ENCODE peak calls at places on chromosomes 6 and 20, in five cellular contexts. R is sigmoid colon, P is stomach, D is K562, C is transverse colon. Q is an unnamed sample.

GRCh38 chr6:25342784-25343183 is 63.6 kb downstream of the CARMIL1 start:
- DNase-seq in R (no peak), P (no peak), D (no peak), C (no peak), Q (no peak)

GRCh38 chr20:3433720-3434119 is 26.3 kb upstream of the DNAAF9 start:
- DNase-seq in R (no peak), P (no peak), C (no peak), D (no peak), Q (no peak)

GRCh38 chr6:73579851-73580246 is 59.0 kb upstream of the EEF1A1 start:
- DNase-seq in C (no peak), D (peak; percentile 54), P (peak; percentile 32), R (no peak), Q (peak; percentile 60)

GRCh38 chr6:14674458-14674857 is 556.9 kb downstream of the CD83 start:
- DNase-seq in P (no peak), R (no peak), C (no peak), D (no peak), Q (no peak)

GRCh38 chr20:15937179-15937578 is 636.1 kb downstream of the KIF16B start:
- DNase-seq in D (no peak), P (no peak), C (no peak), R (no peak), Q (no peak)

GRCh38 chr6:161265975-161266374 is 7.9 kb downstream of the AGPAT4 start:
- DNase-seq in P (no peak), C (no peak), R (peak; percentile 35), D (no peak), Q (no peak)

GRCh38 chr20:23187759-23188158 is 101.6 kb upstream of the CD93 start:
- DNase-seq in R (no peak), C (peak; percentile 28), P (peak; percentile 53), D (no peak), Q (no peak)

GRCh38 chr6:141866731-141867502 is 265.8 kb upstream of the GJE1 start:
- DNase-seq in P (no peak), C (no peak), D (no peak), R (no peak), Q (no peak)

GRCh38 chr20:2816583-2817340 is 598 bp downstream of the TMEM239 start:
- DNase-seq in R (no peak), D (peak; percentile 48), P (no peak), C (no peak), Q (no peak)

GRCh38 chr20:58745391-58745790 is 52.8 kb downstream of the NPEPL1 start:
- DNase-seq in R (no peak), C (no peak), P (no peak), D (no peak), Q (no peak)

GRCh38 chr20:33790571-33790970 is 20.6 kb upstream of the CHMP4B start:
- DNase-seq in C (peak; percentile 88), D (no peak), R (peak; percentile 82), P (peak; percentile 42), Q (no peak)

GRCh38 chr6:170590725-170591124 is 6.3 kb upstream of the PDCD2 start:
- DNase-seq in C (no peak), R (no peak), D (no peak), P (no peak), Q (no peak)

GRCh38 chr20:33423141-33423834 is 20.3 kb downstream of the SNTA1 start:
- DNase-seq in D (peak; percentile 91), R (peak; percentile 82), P (peak; percentile 60), C (peak; percentile 37), Q (no peak)

GRCh38 chr20:4455301-4455701 is 266.4 kb upstream of the PRND start:
- DNase-seq in C (no peak), P (no peak), R (no peak), D (no peak), Q (no peak)

GRCh38 chr20:13325033-13325432 is 104.0 kb downstream of the ISM1 start:
- DNase-seq in D (peak; percentile 48), P (no peak), R (no peak), C (no peak), Q (no peak)

GRCh38 chr6:46378161-46378881 is 112.9 kb downstream of the RCAN2 start:
- DNase-seq in P (no peak), C (no peak), D (no peak), R (no peak), Q (no peak)

GRCh38 chr20:51172558-51173428 is 149.9 kb upstream of the KCNG1 start:
- DNase-seq in D (no peak), R (no peak), C (no peak), P (no peak), Q (no peak)

GRCh38 chr6:125102901-125103300 is 50.7 kb upstream of the TPD52L1 start:
- DNase-seq in C (no peak), D (no peak), R (no peak), P (no peak), Q (no peak)

GRCh38 chr6:2852921-2853322 is 11.3 kb upstream of the SERPINB1 start:
- DNase-seq in R (no peak), C (no peak), P (no peak), D (no peak), Q (no peak)

GRCh38 chr6:14814016-14814415 is 431.9 kb upstream of the JARID2 start:
- DNase-seq in D (no peak), R (no peak), P (no peak), C (no peak), Q (no peak)

GRCh38 chr20:51767867-51768758 is at the start of gene ATP9A:
- DNase-seq in R (peak; percentile 69), D (no peak), P (peak; percentile 45), C (peak; percentile 40), Q (no peak)

GRCh38 chr6:155200012-155200411 is 63.8 kb upstream of the CLDN20 start:
- DNase-seq in D (no peak), R (no peak), P (no peak), C (no peak), Q (no peak)

DNA sequence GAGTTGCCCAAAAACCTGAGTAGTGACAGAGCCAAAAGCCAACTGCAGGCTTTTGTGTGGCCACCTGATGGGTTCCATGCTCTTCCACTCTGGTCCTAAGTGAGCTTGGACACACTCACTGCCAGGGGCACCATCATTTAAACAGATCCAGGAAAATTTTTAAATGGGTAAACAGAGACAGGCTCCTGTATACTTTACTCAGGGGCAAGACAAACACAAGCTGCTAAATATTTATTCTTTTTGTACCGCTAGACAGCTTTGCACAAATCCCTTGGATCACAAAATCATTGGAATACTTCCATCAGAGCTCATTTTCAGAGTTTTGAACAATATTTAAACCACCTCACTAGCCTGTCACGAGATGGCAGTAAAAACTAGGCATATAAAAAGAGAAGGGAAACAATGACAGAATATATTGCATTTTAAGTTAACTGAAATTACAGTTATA is 31.4 kb downstream of the GCLC start:
- DNase-seq in D (no peak), R (no peak), P (no peak), C (no peak), Q (no peak)
- TF ChIP-seq POLR2AphosphoS5 in D (no peak), R (no peak), P (no peak), C (no peak), Q (no peak)

DNA sequence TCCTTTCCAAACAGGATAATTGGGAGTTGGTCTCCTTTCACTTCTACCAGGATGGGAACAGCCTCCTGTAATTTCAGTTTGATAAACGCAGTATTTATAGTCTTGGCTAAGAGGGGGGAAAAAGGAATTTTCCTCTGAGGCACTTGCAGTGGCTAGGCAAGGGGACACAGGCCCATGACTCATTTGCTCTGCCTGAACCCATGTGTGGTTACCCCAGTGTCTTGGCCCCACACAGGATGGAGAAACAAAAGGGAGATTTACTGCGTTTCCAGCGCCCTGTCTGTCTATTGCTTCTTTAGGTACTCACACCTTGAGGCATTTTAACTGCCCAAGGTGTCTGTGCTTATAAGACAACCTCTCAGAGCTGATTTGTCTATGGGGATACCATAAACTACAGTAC is 74.8 kb upstream of the NEDD9 start:
- DNase-seq in P (no peak), C (no peak), D (no peak), R (no peak), Q (no peak)
- TF ChIP-seq POLR2AphosphoS5 in P (no peak), C (no peak), D (no peak), R (no peak), Q (no peak)

GRCh38 chr6:105594272-105594671 is 191.4 kb upstream of the PREP start:
- DNase-seq in R (no peak), D (no peak), P (no peak), C (no peak), Q (no peak)

GRCh38 chr6:105595829-105596228 is 192.9 kb upstream of the PREP start:
- DNase-seq in C (no peak), P (no peak), R (no peak), D (no peak), Q (no peak)

GRCh38 chr6:105598264-105598663 is 195.4 kb upstream of the PREP start:
- DNase-seq in P (no peak), D (no peak), R (no peak), C (no peak), Q (no peak)

GRCh38 chr6:105594821-105595220 is 191.9 kb upstream of the PREP start:
- DNase-seq in P (no peak), C (no peak), R (no peak), D (no peak), Q (no peak)

GRCh38 chr6:105596284-105596755 is 193.4 kb upstream of the PREP start:
- DNase-seq in P (no peak), C (no peak), R (no peak), D (no peak), Q (peak; percentile 85)
- TF ChIP-seq POLR2AphosphoS5 in P (peak; percentile 16), C (no peak), R (peak; percentile 12), D (no peak), Q (peak; percentile 88)

GRCh38 chr6:164502838-164503237 is 806.6 kb downstream of the C6orf118 start:
- DNase-seq in D (no peak), P (no peak), R (no peak), C (no peak), Q (no peak)

GRCh38 chr6:164505425-164505824 is 804.0 kb downstream of the C6orf118 start:
- DNase-seq in R (no peak), D (no peak), C (no peak), P (no peak), Q (no peak)

GRCh38 chr6:164507197-164507957 is 802.0 kb downstream of the C6orf118 start:
- DNase-seq in P (no peak), R (no peak), D (peak; percentile 8), C (no peak), Q (no peak)
- TF ChIP-seq POLR2AphosphoS5 in P (no peak), R (no peak), D (no peak), C (no peak), Q (no peak)

GRCh38 chr6:121791396-121792315 is 356.2 kb downstream of the GJA1 start:
- DNase-seq in C (no peak), D (no peak), R (no peak), P (no peak), Q (no peak)
- TF ChIP-seq POLR2AphosphoS5 in C (no peak), D (no peak), R (no peak), P (no peak), Q (no peak)

GRCh38 chr20:47029845-47030244 is 135.2 kb downstream of the EYA2 start:
- DNase-seq in C (no peak), P (no peak), D (no peak), R (no peak), Q (no peak)
- TF ChIP-seq POLR2AphosphoS5 in C (no peak), P (no peak), D (no peak), R (no peak), Q (no peak)

Q was measured in Panc1.